ENCODE peak calls at places on chromosomes 5 and 9, in ten cellular contexts. I is ovary, Z is HCT116, L is tibial artery, C is A549, K is RWPE2, S is foreskin fibroblast, O is brain microvascular endothelial cell, D is left lung, V is AG04450. T is an unnamed sample.

GRCh38 chr9:135997070-135998012 is 36.2 kb upstream of the UBAC1 start:
- DNase-seq in I (no peak), Z (no peak), L (no peak), C (no peak), K (no peak), S (no peak), O (no peak), D (no peak), V (no peak), T (no peak)

GRCh38 chr5:102603670-102604069 is 104.9 kb upstream of the SLCO6A1 start:
- DNase-seq in I (no peak), Z (no peak), L (no peak), C (no peak), K (no peak), S (no peak), O (no peak), D (no peak), V (no peak), T (no peak)

GRCh38 chr5:168528521-168529360 is at the start of gene FBLL1:
- DNase-seq in I (peak), Z (no peak), L (no peak), C (no peak), K (no peak), S (peak), O (peak), D (no peak), V (no peak), T (no peak)

GRCh38 chr5:98397081-98397480 is 376.4 kb upstream of the RGMB start:
- DNase-seq in I (no peak), Z (no peak), L (no peak), C (no peak), K (no peak), S (peak), O (peak), D (no peak), V (no peak), T (no peak)

GRCh38 chr5:174732040-174733020 is 7.9 kb downstream of the MSX2 start:
- DNase-seq in I (no peak), Z (no peak), L (no peak), C (no peak), K (no peak), S (no peak), O (no peak), D (peak), V (no peak), T (no peak)

GRCh38 chr9:32627394-32627954 is 8.0 kb downstream of the TAF1L start:
- DNase-seq in I (no peak), Z (peak), L (no peak), C (no peak), K (no peak), S (no peak), O (no peak), D (no peak), V (no peak), T (no peak)

GRCh38 chr9:105399117-105399516 is 48.7 kb upstream of the FSD1L start:
- DNase-seq in I (no peak), Z (no peak), L (no peak), C (no peak), K (no peak), S (no peak), O (no peak), D (no peak), V (no peak), T (no peak)

GRCh38 chr5:115599502-115599901 is 2.8 kb downstream of the TICAM2 start:
- DNase-seq in I (no peak), Z (no peak), L (no peak), C (no peak), K (no peak), S (no peak), O (peak), D (no peak), V (no peak), T (peak)

GRCh38 chr9:69046723-69047122 is 11.2 kb downstream of the FXN start:
- DNase-seq in I (no peak), Z (no peak), L (no peak), C (no peak), K (no peak), S (no peak), O (no peak), D (no peak), V (no peak), T (no peak)

GRCh38 chr5:141488591-141489478 is at the start of gene PCDHGC5:
- DNase-seq in I (no peak), Z (no peak), L (no peak), C (no peak), K (no peak), S (peak), O (peak), D (no peak), V (peak), T (no peak)

GRCh38 chr9:93183106-93183662 is 755 bp upstream of the WNK2 start:
- DNase-seq in I (no peak), Z (no peak), L (no peak), C (no peak), K (no peak), S (no peak), O (no peak), D (no peak), V (no peak), T (no peak)

GRCh38 chr5:97046270-97046982 is 96.0 kb downstream of the LIX1 start:
- DNase-seq in I (no peak), Z (no peak), L (no peak), C (no peak), K (no peak), S (peak), O (no peak), D (no peak), V (no peak), T (no peak)

GRCh38 chr9:78598120-78598519 is 301.2 kb downstream of the PSAT1 start:
- DNase-seq in I (no peak), Z (no peak), L (no peak), C (no peak), K (no peak), S (no peak), O (no peak), D (no peak), V (no peak), T (no peak)

GRCh38 chr5:149416977-149417713 is 38.1 kb upstream of the IL17B start:
- DNase-seq in I (peak), Z (no peak), L (no peak), C (no peak), K (no peak), S (no peak), O (no peak), D (no peak), V (peak), T (no peak)

GRCh38 chr5:102536323-102536928 is 37.6 kb upstream of the SLCO6A1 start:
- DNase-seq in I (no peak), Z (peak), L (no peak), C (no peak), K (no peak), S (no peak), O (no peak), D (no peak), V (no peak), T (no peak)

GRCh38 chr5:178538624-178539344 is 51.4 kb downstream of the COL23A1 start:
- DNase-seq in I (no peak), Z (no peak), L (no peak), C (no peak), K (no peak), S (peak), O (no peak), D (no peak), V (no peak), T (no peak)

GRCh38 chr9:93902780-93903655 is 52.1 kb downstream of the BARX1 start:
- DNase-seq in I (peak), Z (no peak), L (no peak), C (no peak), K (no peak), S (no peak), O (no peak), D (no peak), V (no peak), T (no peak)

GRCh38 chr5:36492998-36493655 is 113.3 kb upstream of the SLC1A3 start:
- DNase-seq in I (no peak), Z (peak), L (no peak), C (no peak), K (peak), S (no peak), O (peak), D (no peak), V (no peak), T (no peak)

GRCh38 chr5:132819468-132819867 is 6.4 kb downstream of the SOWAHA start:
- DNase-seq in I (no peak), Z (no peak), L (no peak), C (no peak), K (no peak), S (no peak), O (no peak), D (no peak), V (no peak), T (no peak)

GRCh38 chr9:32899181-32899580 is 102.2 kb downstream of the APTX start:
- DNase-seq in I (no peak), Z (no peak), L (no peak), C (no peak), K (no peak), S (no peak), O (no peak), D (no peak), V (no peak), T (no peak)

GRCh38 chr5:127958421-127959011 is 125.0 kb upstream of the SLC12A2 start:
- DNase-seq in I (no peak), Z (no peak), L (no peak), C (no peak), K (no peak), S (no peak), O (no peak), D (no peak), V (no peak), T (no peak)

GRCh38 chr9:16637218-16637617 is 233.3 kb downstream of the BNC2 start:
- DNase-seq in I (no peak), Z (no peak), L (no peak), C (no peak), K (no peak), S (no peak), O (no peak), D (no peak), V (no peak), T (no peak)

GRCh38 chr9:106718996-106719395 is 144.0 kb upstream of the ZNF462 start:
- DNase-seq in I (no peak), Z (no peak), L (no peak), C (no peak), K (no peak), S (peak), O (peak), D (no peak), V (peak), T (no peak)

GRCh38 chr9:69200071-69200470 is 26.0 kb downstream of the TJP2 start:
- DNase-seq in I (peak), Z (no peak), L (no peak), C (no peak), K (peak), S (no peak), O (no peak), D (no peak), V (no peak), T (no peak)

GRCh38 chr5:135964670-135965320 is 10.0 kb upstream of the LECT2 start:
- DNase-seq in I (no peak), Z (no peak), L (no peak), C (no peak), K (no peak), S (no peak), O (no peak), D (no peak), V (no peak), T (no peak)

GRCh38 chr5:96004754-96005153 is 43.1 kb upstream of the ELL2 start:
- DNase-seq in I (no peak), Z (no peak), L (no peak), C (no peak), K (no peak), S (peak), O (no peak), D (no peak), V (no peak), T (no peak)

GRCh38 chr9:3746296-3747275 is 220.8 kb upstream of the RFX3 start:
- DNase-seq in I (no peak), Z (peak), L (peak), C (peak), K (no peak), S (peak), O (peak), D (no peak), V (peak), T (no peak)

GRCh38 chr5:73296772-73297171 is 123.8 kb downstream of the TMEM174 start:
- DNase-seq in I (no peak), Z (no peak), L (no peak), C (no peak), K (no peak), S (no peak), O (peak), D (no peak), V (no peak), T (no peak)

GRCh38 chr5:55850839-55851674 is at the start of gene IL31RA:
- DNase-seq in I (no peak), Z (peak), L (no peak), C (peak), K (no peak), S (peak), O (peak), D (no peak), V (peak), T (no peak)

GRCh38 chr5:140641716-140642115 is 2.5 kb downstream of the TMCO6 start:
- DNase-seq in I (no peak), Z (no peak), L (no peak), C (no peak), K (no peak), S (no peak), O (no peak), D (no peak), V (no peak), T (no peak)

GRCh38 chr5:111998871-111999270 is 241.9 kb upstream of the NREP start:
- DNase-seq in I (no peak), Z (no peak), L (no peak), C (no peak), K (no peak), S (no peak), O (peak), D (no peak), V (no peak), T (no peak)

GRCh38 chr9:108316066-108316465 is 539.7 kb downstream of the ACTL7B start:
- DNase-seq in I (no peak), Z (no peak), L (no peak), C (no peak), K (no peak), S (no peak), O (no peak), D (no peak), V (no peak), T (no peak)

GRCh38 chr9:14306672-14307646 is 7.0 kb downstream of the NFIB start:
- DNase-seq in I (no peak), Z (no peak), L (no peak), C (no peak), K (no peak), S (no peak), O (no peak), D (no peak), V (no peak), T (no peak)

GRCh38 chr5:172078726-172079345 is 72.4 kb upstream of the FBXW11 start:
- DNase-seq in I (peak), Z (no peak), L (peak), C (no peak), K (no peak), S (no peak), O (no peak), D (no peak), V (no peak), T (no peak)

GRCh38 chr5:61805101-61805500 is 473.0 kb downstream of the ZSWIM6 start:
- DNase-seq in I (no peak), Z (no peak), L (no peak), C (peak), K (no peak), S (peak), O (peak), D (no peak), V (peak), T (no peak)

GRCh38 chr9:138103111-138103823 is 225.7 kb downstream of the CACNA1B start:
- DNase-seq in I (no peak), Z (no peak), L (no peak), C (no peak), K (no peak), S (no peak), O (no peak), D (peak), V (no peak), T (no peak)

GRCh38 chr5:151095341-151096000 is 14.6 kb upstream of the TNIP1 start:
- DNase-seq in I (peak), Z (no peak), L (no peak), C (no peak), K (no peak), S (peak), O (no peak), D (no peak), V (no peak), T (peak)

DNA sequence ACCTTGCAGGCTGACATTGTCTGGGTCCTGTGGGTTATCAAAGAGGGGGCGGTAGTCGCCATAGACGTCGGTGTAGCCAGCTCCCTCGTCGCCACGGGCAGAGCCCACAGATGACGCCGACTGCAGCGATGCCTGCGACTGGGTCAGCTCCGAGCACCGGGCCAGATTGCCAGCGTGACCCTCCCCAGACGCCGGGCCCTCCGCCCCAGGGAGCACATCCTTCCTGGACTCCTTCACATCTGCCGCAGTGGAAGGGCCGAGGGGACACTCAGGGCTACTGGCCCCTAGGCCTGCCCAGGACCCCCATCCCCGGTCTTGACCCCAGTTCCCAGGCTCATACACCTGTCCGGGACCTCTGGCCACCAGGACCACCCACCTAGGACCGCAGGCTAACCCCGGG is 13.9 kb downstream of the ABCA2 start:
- DNase-seq in I (no peak), Z (no peak), L (no peak), C (no peak), K (no peak), S (no peak), O (no peak), D (no peak), V (no peak), T (no peak)
- TF ChIP-seq CTCF in I (no peak), Z (no peak), L (no peak), C (no peak), K (no peak), S (no peak), O (no peak), D (no peak), V (no peak), T (no peak)

DNA sequence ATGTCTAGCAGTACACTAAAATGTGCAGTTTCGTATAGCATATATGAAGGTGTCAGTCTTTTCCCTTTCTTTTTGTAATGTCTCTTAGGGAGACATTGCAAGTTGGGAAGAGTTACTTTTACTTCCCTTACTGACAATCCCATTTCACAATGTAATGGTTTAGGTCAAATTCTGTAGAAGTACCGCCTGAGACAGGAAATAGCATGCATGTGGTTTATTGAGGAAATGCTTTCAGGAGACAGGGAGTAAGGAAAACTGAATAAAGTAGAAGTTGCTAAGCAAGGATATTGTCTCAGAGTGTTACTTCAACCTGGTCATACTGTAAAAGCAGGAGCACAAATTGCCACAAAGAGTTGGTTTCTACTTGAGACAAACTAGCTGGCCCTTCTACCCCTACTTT is 32.1 kb upstream of the MSANTD3 start:
- DNase-seq in I (no peak), Z (no peak), L (no peak), C (no peak), K (no peak), S (no peak), O (no peak), D (no peak), V (no peak), T (no peak)
- H3K4me3 ChIP-seq in I (no peak), Z (no peak), L (no peak), C (no peak), K (no peak), S (no peak), O (no peak), D (no peak), V (no peak), T (no peak)

DNA sequence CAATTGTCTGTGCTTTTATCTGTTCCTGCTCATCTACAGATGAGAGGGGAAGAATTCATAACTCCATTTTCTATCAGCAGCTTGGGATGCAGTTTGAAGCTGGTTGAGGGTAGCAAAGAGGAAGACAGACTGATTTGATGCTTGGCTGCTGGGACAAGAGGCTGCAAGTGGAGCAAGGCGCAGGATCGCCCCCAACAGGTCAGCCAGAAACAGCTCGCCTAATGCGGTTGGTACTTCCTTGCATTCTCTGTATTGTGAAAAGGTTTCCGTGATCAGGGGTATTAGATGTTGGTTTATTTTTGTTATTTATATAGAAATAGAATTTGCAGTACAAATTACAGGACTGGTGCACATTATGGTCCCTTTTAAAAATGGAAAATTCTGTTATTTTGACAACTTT is 40.6 kb downstream of the ZNF883 start:
- DNase-seq in I (no peak), Z (peak), L (no peak), C (no peak), K (no peak), S (no peak), O (no peak), D (no peak), V (no peak), T (peak)
- TF ChIP-seq CTCF in I (no peak), Z (peak), L (no peak), C (no peak), K (no peak), S (no peak), O (peak), D (no peak), V (peak), T (peak)

GRCh38 chr9:34576943-34577634 is 12.4 kb downstream of the CNTFR start:
- DNase-seq in I (peak), Z (no peak), L (no peak), C (no peak), K (no peak), S (no peak), O (no peak), D (no peak), V (no peak), T (no peak)

GRCh38 chr9:34577635-34578240 is 11.8 kb downstream of the CNTFR start:
- DNase-seq in I (no peak), Z (no peak), L (no peak), C (no peak), K (no peak), S (no peak), O (no peak), D (no peak), V (no peak), T (no peak)

GRCh38 chr9:34579097-34579818 is 10.3 kb downstream of the CNTFR start:
- DNase-seq in I (no peak), Z (no peak), L (no peak), C (no peak), K (no peak), S (no peak), O (no peak), D (no peak), V (no peak), T (no peak)

GRCh38 chr9:34579819-34580185 is 9.7 kb downstream of the CNTFR start:
- DNase-seq in I (no peak), Z (no peak), L (no peak), C (no peak), K (no peak), S (no peak), O (no peak), D (no peak), V (no peak), T (no peak)

GRCh38 chr9:34578241-34579096 is 11.1 kb downstream of the CNTFR start:
- DNase-seq in I (no peak), Z (no peak), L (no peak), C (no peak), K (no peak), S (peak), O (peak), D (no peak), V (no peak), T (no peak)
- H3K4me3 ChIP-seq in I (no peak), Z (no peak), L (peak), C (no peak), K (no peak), S (no peak), O (no peak), D (no peak), V (no peak), T (no peak)

DNA sequence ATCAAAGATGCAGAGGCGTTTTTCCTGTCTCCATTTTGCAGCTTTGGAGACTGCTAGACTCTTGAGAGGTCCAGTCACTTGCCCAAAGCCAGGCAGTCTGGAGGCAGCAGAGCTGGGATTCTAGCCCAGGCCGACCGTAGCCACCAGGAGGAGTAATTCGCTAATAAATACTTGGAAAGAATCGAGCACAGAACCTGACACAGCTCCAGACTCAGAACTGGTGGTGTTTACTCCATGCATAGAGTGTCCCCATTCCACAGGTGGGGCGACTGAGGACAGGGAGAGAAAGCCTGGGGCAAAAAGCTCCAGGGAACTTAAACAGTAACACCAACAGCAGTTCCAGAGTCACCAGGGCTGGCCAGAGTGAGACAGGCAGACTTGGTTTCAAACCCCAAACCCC is 10.7 kb upstream of the CERCAM start:
- DNase-seq in I (no peak), Z (no peak), L (no peak), C (no peak), K (no peak), S (peak), O (peak), D (no peak), V (no peak), T (no peak)
- TF ChIP-seq CTCF in I (no peak), Z (no peak), L (no peak), C (no peak), K (peak), S (peak), O (peak), D (no peak), V (peak), T (no peak)

T was measured in GM12865.